ENCODE peak calls at places on chromosomes 4 and X, in eight cellular contexts. One of them, this sample, is unnamed.

GRCh38 chr4:76486588-76487276 is 51.7 kb downstream of the SHROOM3 start:
- DNase-seq in stimulated activated CD4-positive, alpha-beta T cell treated with anti-CD3 and anti-CD28 coated beads, TNF-alpha, amount 100 ng/mL, for 4 hours: no peak
- DNase-seq in NCI-H2171 treated with DMSO at 0.1 percent for 48 hours: no peak
- DNase-seq in neuronal stem cell: no peak
- DNase-seq in head of caudate nucleus: no peak
- DNase-seq in fibroblast of the conjunctiva: no peak
- DNase-seq in activated naive CD4-positive, alpha-beta T cell treated with anti-CD3 and anti-CD28 coated beads for 36 hours: no peak
- DNase-seq in iris pigment epithelial cell: no peak
- DNase-seq in this sample: no peak

GRCh38 chr4:98446499-98447375 is 185.6 kb downstream of the RAP1GDS1 start:
- DNase-seq in stimulated activated CD4-positive, alpha-beta T cell treated with anti-CD3 and anti-CD28 coated beads, TNF-alpha, amount 100 ng/mL, for 4 hours: peak
- DNase-seq in NCI-H2171 treated with DMSO at 0.1 percent for 48 hours: no peak
- DNase-seq in neuronal stem cell: no peak
- DNase-seq in head of caudate nucleus: no peak
- DNase-seq in fibroblast of the conjunctiva: peak
- DNase-seq in activated naive CD4-positive, alpha-beta T cell treated with anti-CD3 and anti-CD28 coated beads for 36 hours: peak
- DNase-seq in iris pigment epithelial cell: peak
- DNase-seq in this sample: peak

GRCh38 chr4:12703076-12703475 is 781.1 kb downstream of the RAB28 start:
- DNase-seq in stimulated activated CD4-positive, alpha-beta T cell treated with anti-CD3 and anti-CD28 coated beads, TNF-alpha, amount 100 ng/mL, for 4 hours: no peak
- DNase-seq in NCI-H2171 treated with DMSO at 0.1 percent for 48 hours: no peak
- DNase-seq in neuronal stem cell: no peak
- DNase-seq in head of caudate nucleus: no peak
- DNase-seq in fibroblast of the conjunctiva: no peak
- DNase-seq in activated naive CD4-positive, alpha-beta T cell treated with anti-CD3 and anti-CD28 coated beads for 36 hours: no peak
- DNase-seq in iris pigment epithelial cell: no peak
- DNase-seq in this sample: peak

GRCh38 chrX:16714504-16714903 is 2.0 kb upstream of the CTPS2 start:
- DNase-seq in stimulated activated CD4-positive, alpha-beta T cell treated with anti-CD3 and anti-CD28 coated beads, TNF-alpha, amount 100 ng/mL, for 4 hours: no peak
- DNase-seq in NCI-H2171 treated with DMSO at 0.1 percent for 48 hours: no peak
- DNase-seq in neuronal stem cell: no peak
- DNase-seq in head of caudate nucleus: no peak
- DNase-seq in fibroblast of the conjunctiva: no peak
- DNase-seq in activated naive CD4-positive, alpha-beta T cell treated with anti-CD3 and anti-CD28 coated beads for 36 hours: no peak
- DNase-seq in iris pigment epithelial cell: no peak
- DNase-seq in this sample: no peak

GRCh38 chr4:36872679-36873078 is 371.9 kb upstream of the NWD2 start:
- DNase-seq in stimulated activated CD4-positive, alpha-beta T cell treated with anti-CD3 and anti-CD28 coated beads, TNF-alpha, amount 100 ng/mL, for 4 hours: no peak
- DNase-seq in NCI-H2171 treated with DMSO at 0.1 percent for 48 hours: no peak
- DNase-seq in neuronal stem cell: no peak
- DNase-seq in head of caudate nucleus: no peak
- DNase-seq in fibroblast of the conjunctiva: no peak
- DNase-seq in activated naive CD4-positive, alpha-beta T cell treated with anti-CD3 and anti-CD28 coated beads for 36 hours: no peak
- DNase-seq in iris pigment epithelial cell: no peak
- DNase-seq in this sample: no peak

GRCh38 chrX:9606971-9607370 is 142.1 kb downstream of the TBL1X start:
- DNase-seq in stimulated activated CD4-positive, alpha-beta T cell treated with anti-CD3 and anti-CD28 coated beads, TNF-alpha, amount 100 ng/mL, for 4 hours: no peak
- DNase-seq in NCI-H2171 treated with DMSO at 0.1 percent for 48 hours: no peak
- DNase-seq in neuronal stem cell: no peak
- DNase-seq in head of caudate nucleus: no peak
- DNase-seq in fibroblast of the conjunctiva: no peak
- DNase-seq in activated naive CD4-positive, alpha-beta T cell treated with anti-CD3 and anti-CD28 coated beads for 36 hours: no peak
- DNase-seq in iris pigment epithelial cell: no peak
- DNase-seq in this sample: no peak

GRCh38 chr4:1285151-1285789 is 4.4 kb upstream of the MAEA start:
- DNase-seq in stimulated activated CD4-positive, alpha-beta T cell treated with anti-CD3 and anti-CD28 coated beads, TNF-alpha, amount 100 ng/mL, for 4 hours: no peak
- DNase-seq in NCI-H2171 treated with DMSO at 0.1 percent for 48 hours: no peak
- DNase-seq in neuronal stem cell: no peak
- DNase-seq in head of caudate nucleus: no peak
- DNase-seq in fibroblast of the conjunctiva: no peak
- DNase-seq in activated naive CD4-positive, alpha-beta T cell treated with anti-CD3 and anti-CD28 coated beads for 36 hours: no peak
- DNase-seq in iris pigment epithelial cell: no peak
- DNase-seq in this sample: no peak

GRCh38 chr4:43224591-43224990 is 332.1 kb downstream of the GRXCR1 start:
- DNase-seq in stimulated activated CD4-positive, alpha-beta T cell treated with anti-CD3 and anti-CD28 coated beads, TNF-alpha, amount 100 ng/mL, for 4 hours: no peak
- DNase-seq in NCI-H2171 treated with DMSO at 0.1 percent for 48 hours: no peak
- DNase-seq in neuronal stem cell: no peak
- DNase-seq in head of caudate nucleus: no peak
- DNase-seq in fibroblast of the conjunctiva: no peak
- DNase-seq in activated naive CD4-positive, alpha-beta T cell treated with anti-CD3 and anti-CD28 coated beads for 36 hours: no peak
- DNase-seq in iris pigment epithelial cell: no peak
- DNase-seq in this sample: no peak

GRCh38 chrX:103442536-103442901 is 66.2 kb downstream of the BEX3 start:
- DNase-seq in stimulated activated CD4-positive, alpha-beta T cell treated with anti-CD3 and anti-CD28 coated beads, TNF-alpha, amount 100 ng/mL, for 4 hours: no peak
- DNase-seq in NCI-H2171 treated with DMSO at 0.1 percent for 48 hours: no peak
- DNase-seq in neuronal stem cell: no peak
- DNase-seq in head of caudate nucleus: no peak
- DNase-seq in fibroblast of the conjunctiva: peak
- DNase-seq in activated naive CD4-positive, alpha-beta T cell treated with anti-CD3 and anti-CD28 coated beads for 36 hours: no peak
- DNase-seq in iris pigment epithelial cell: peak
- DNase-seq in this sample: peak

GRCh38 chr4:41069838-41070237 is 144.5 kb downstream of the APBB2 start:
- DNase-seq in stimulated activated CD4-positive, alpha-beta T cell treated with anti-CD3 and anti-CD28 coated beads, TNF-alpha, amount 100 ng/mL, for 4 hours: no peak
- DNase-seq in NCI-H2171 treated with DMSO at 0.1 percent for 48 hours: peak
- DNase-seq in neuronal stem cell: no peak
- DNase-seq in head of caudate nucleus: no peak
- DNase-seq in fibroblast of the conjunctiva: no peak
- DNase-seq in activated naive CD4-positive, alpha-beta T cell treated with anti-CD3 and anti-CD28 coated beads for 36 hours: no peak
- DNase-seq in iris pigment epithelial cell: no peak
- DNase-seq in this sample: no peak

GRCh38 chr4:154049457-154050181 is 260.7 kb upstream of the SFRP2 start:
- DNase-seq in stimulated activated CD4-positive, alpha-beta T cell treated with anti-CD3 and anti-CD28 coated beads, TNF-alpha, amount 100 ng/mL, for 4 hours: no peak
- DNase-seq in NCI-H2171 treated with DMSO at 0.1 percent for 48 hours: no peak
- DNase-seq in neuronal stem cell: no peak
- DNase-seq in head of caudate nucleus: no peak
- DNase-seq in fibroblast of the conjunctiva: peak
- DNase-seq in activated naive CD4-positive, alpha-beta T cell treated with anti-CD3 and anti-CD28 coated beads for 36 hours: peak
- DNase-seq in iris pigment epithelial cell: peak
- DNase-seq in this sample: peak

GRCh38 chr4:2570551-2571222 is 34.2 kb downstream of the FAM193A start:
- DNase-seq in stimulated activated CD4-positive, alpha-beta T cell treated with anti-CD3 and anti-CD28 coated beads, TNF-alpha, amount 100 ng/mL, for 4 hours: peak
- DNase-seq in NCI-H2171 treated with DMSO at 0.1 percent for 48 hours: no peak
- DNase-seq in neuronal stem cell: no peak
- DNase-seq in head of caudate nucleus: no peak
- DNase-seq in fibroblast of the conjunctiva: no peak
- DNase-seq in activated naive CD4-positive, alpha-beta T cell treated with anti-CD3 and anti-CD28 coated beads for 36 hours: peak
- DNase-seq in iris pigment epithelial cell: no peak
- DNase-seq in this sample: no peak

GRCh38 chr4:2006956-2007653 is 1.7 kb downstream of the NELFA start:
- DNase-seq in stimulated activated CD4-positive, alpha-beta T cell treated with anti-CD3 and anti-CD28 coated beads, TNF-alpha, amount 100 ng/mL, for 4 hours: no peak
- DNase-seq in NCI-H2171 treated with DMSO at 0.1 percent for 48 hours: no peak
- DNase-seq in neuronal stem cell: no peak
- DNase-seq in head of caudate nucleus: no peak
- DNase-seq in fibroblast of the conjunctiva: no peak
- DNase-seq in activated naive CD4-positive, alpha-beta T cell treated with anti-CD3 and anti-CD28 coated beads for 36 hours: no peak
- DNase-seq in iris pigment epithelial cell: no peak
- DNase-seq in this sample: no peak

GRCh38 chr4:111326450-111326849 is 703.6 kb upstream of the PITX2 start:
- DNase-seq in stimulated activated CD4-positive, alpha-beta T cell treated with anti-CD3 and anti-CD28 coated beads, TNF-alpha, amount 100 ng/mL, for 4 hours: no peak
- DNase-seq in NCI-H2171 treated with DMSO at 0.1 percent for 48 hours: no peak
- DNase-seq in neuronal stem cell: no peak
- DNase-seq in head of caudate nucleus: no peak
- DNase-seq in fibroblast of the conjunctiva: no peak
- DNase-seq in activated naive CD4-positive, alpha-beta T cell treated with anti-CD3 and anti-CD28 coated beads for 36 hours: no peak
- DNase-seq in iris pigment epithelial cell: no peak
- DNase-seq in this sample: no peak

GRCh38 chr4:182142146-182143085 is 100.8 kb upstream of the TENM3 start:
- DNase-seq in stimulated activated CD4-positive, alpha-beta T cell treated with anti-CD3 and anti-CD28 coated beads, TNF-alpha, amount 100 ng/mL, for 4 hours: no peak
- DNase-seq in NCI-H2171 treated with DMSO at 0.1 percent for 48 hours: no peak
- DNase-seq in neuronal stem cell: peak
- DNase-seq in head of caudate nucleus: no peak
- DNase-seq in fibroblast of the conjunctiva: peak
- DNase-seq in activated naive CD4-positive, alpha-beta T cell treated with anti-CD3 and anti-CD28 coated beads for 36 hours: no peak
- DNase-seq in iris pigment epithelial cell: peak
- DNase-seq in this sample: peak

GRCh38 chr4:37770016-37770415 is 56.5 kb upstream of the PGM2 start:
- DNase-seq in stimulated activated CD4-positive, alpha-beta T cell treated with anti-CD3 and anti-CD28 coated beads, TNF-alpha, amount 100 ng/mL, for 4 hours: no peak
- DNase-seq in NCI-H2171 treated with DMSO at 0.1 percent for 48 hours: no peak
- DNase-seq in neuronal stem cell: no peak
- DNase-seq in head of caudate nucleus: no peak
- DNase-seq in fibroblast of the conjunctiva: no peak
- DNase-seq in activated naive CD4-positive, alpha-beta T cell treated with anti-CD3 and anti-CD28 coated beads for 36 hours: no peak
- DNase-seq in iris pigment epithelial cell: peak
- DNase-seq in this sample: no peak

GRCh38 chrX:17192111-17192510 is 182.9 kb upstream of the NHS start:
- DNase-seq in stimulated activated CD4-positive, alpha-beta T cell treated with anti-CD3 and anti-CD28 coated beads, TNF-alpha, amount 100 ng/mL, for 4 hours: no peak
- DNase-seq in NCI-H2171 treated with DMSO at 0.1 percent for 48 hours: peak
- DNase-seq in neuronal stem cell: no peak
- DNase-seq in head of caudate nucleus: no peak
- DNase-seq in fibroblast of the conjunctiva: no peak
- DNase-seq in activated naive CD4-positive, alpha-beta T cell treated with anti-CD3 and anti-CD28 coated beads for 36 hours: no peak
- DNase-seq in iris pigment epithelial cell: peak
- DNase-seq in this sample: peak

GRCh38 chr4:7397206-7398103 is 37.3 kb downstream of the PSAPL1 start:
- DNase-seq in stimulated activated CD4-positive, alpha-beta T cell treated with anti-CD3 and anti-CD28 coated beads, TNF-alpha, amount 100 ng/mL, for 4 hours: no peak
- DNase-seq in NCI-H2171 treated with DMSO at 0.1 percent for 48 hours: no peak
- DNase-seq in neuronal stem cell: no peak
- DNase-seq in head of caudate nucleus: peak
- DNase-seq in fibroblast of the conjunctiva: no peak
- DNase-seq in activated naive CD4-positive, alpha-beta T cell treated with anti-CD3 and anti-CD28 coated beads for 36 hours: no peak
- DNase-seq in iris pigment epithelial cell: peak
- DNase-seq in this sample: peak

GRCh38 chr4:26861434-26862186 is 969 bp downstream of the STIM2 start:
- DNase-seq in stimulated activated CD4-positive, alpha-beta T cell treated with anti-CD3 and anti-CD28 coated beads, TNF-alpha, amount 100 ng/mL, for 4 hours: peak
- DNase-seq in NCI-H2171 treated with DMSO at 0.1 percent for 48 hours: peak
- DNase-seq in neuronal stem cell: peak
- DNase-seq in head of caudate nucleus: peak
- DNase-seq in fibroblast of the conjunctiva: peak
- DNase-seq in activated naive CD4-positive, alpha-beta T cell treated with anti-CD3 and anti-CD28 coated beads for 36 hours: peak
- DNase-seq in iris pigment epithelial cell: peak
- DNase-seq in this sample: peak

GRCh38 chr4:109414938-109415337 is 18.7 kb upstream of the SEC24B start:
- DNase-seq in stimulated activated CD4-positive, alpha-beta T cell treated with anti-CD3 and anti-CD28 coated beads, TNF-alpha, amount 100 ng/mL, for 4 hours: no peak
- DNase-seq in NCI-H2171 treated with DMSO at 0.1 percent for 48 hours: no peak
- DNase-seq in neuronal stem cell: no peak
- DNase-seq in head of caudate nucleus: no peak
- DNase-seq in fibroblast of the conjunctiva: no peak
- DNase-seq in activated naive CD4-positive, alpha-beta T cell treated with anti-CD3 and anti-CD28 coated beads for 36 hours: no peak
- DNase-seq in iris pigment epithelial cell: peak
- DNase-seq in this sample: no peak

GRCh38 chr4:124980276-124980752 is 267.8 kb upstream of the ANKRD50 start:
- DNase-seq in stimulated activated CD4-positive, alpha-beta T cell treated with anti-CD3 and anti-CD28 coated beads, TNF-alpha, amount 100 ng/mL, for 4 hours: no peak
- DNase-seq in NCI-H2171 treated with DMSO at 0.1 percent for 48 hours: no peak
- DNase-seq in neuronal stem cell: no peak
- DNase-seq in head of caudate nucleus: no peak
- DNase-seq in fibroblast of the conjunctiva: no peak
- DNase-seq in activated naive CD4-positive, alpha-beta T cell treated with anti-CD3 and anti-CD28 coated beads for 36 hours: no peak
- DNase-seq in iris pigment epithelial cell: peak
- DNase-seq in this sample: peak

GRCh38 chr4:135281230-135281629 is 1079.6 kb upstream of the PABPC4L start:
- DNase-seq in stimulated activated CD4-positive, alpha-beta T cell treated with anti-CD3 and anti-CD28 coated beads, TNF-alpha, amount 100 ng/mL, for 4 hours: no peak
- DNase-seq in NCI-H2171 treated with DMSO at 0.1 percent for 48 hours: no peak
- DNase-seq in neuronal stem cell: no peak
- DNase-seq in head of caudate nucleus: no peak
- DNase-seq in fibroblast of the conjunctiva: no peak
- DNase-seq in activated naive CD4-positive, alpha-beta T cell treated with anti-CD3 and anti-CD28 coated beads for 36 hours: no peak
- DNase-seq in iris pigment epithelial cell: no peak
- DNase-seq in this sample: no peak

GRCh38 chrX:75226280-75226679 is 47.6 kb upstream of the UPRT start:
- DNase-seq in stimulated activated CD4-positive, alpha-beta T cell treated with anti-CD3 and anti-CD28 coated beads, TNF-alpha, amount 100 ng/mL, for 4 hours: no peak
- DNase-seq in NCI-H2171 treated with DMSO at 0.1 percent for 48 hours: no peak
- DNase-seq in neuronal stem cell: no peak
- DNase-seq in head of caudate nucleus: no peak
- DNase-seq in fibroblast of the conjunctiva: no peak
- DNase-seq in activated naive CD4-positive, alpha-beta T cell treated with anti-CD3 and anti-CD28 coated beads for 36 hours: no peak
- DNase-seq in iris pigment epithelial cell: no peak
- DNase-seq in this sample: no peak

GRCh38 chr4:7761720-7762119 is 177.9 kb downstream of the AFAP1 start:
- DNase-seq in stimulated activated CD4-positive, alpha-beta T cell treated with anti-CD3 and anti-CD28 coated beads, TNF-alpha, amount 100 ng/mL, for 4 hours: peak
- DNase-seq in NCI-H2171 treated with DMSO at 0.1 percent for 48 hours: no peak
- DNase-seq in neuronal stem cell: peak
- DNase-seq in head of caudate nucleus: peak
- DNase-seq in fibroblast of the conjunctiva: peak
- DNase-seq in activated naive CD4-positive, alpha-beta T cell treated with anti-CD3 and anti-CD28 coated beads for 36 hours: peak
- DNase-seq in iris pigment epithelial cell: peak
- DNase-seq in this sample: peak

GRCh38 chrX:56812515-56813105 is 83.6 kb downstream of the NBDY start:
- DNase-seq in stimulated activated CD4-positive, alpha-beta T cell treated with anti-CD3 and anti-CD28 coated beads, TNF-alpha, amount 100 ng/mL, for 4 hours: no peak
- DNase-seq in NCI-H2171 treated with DMSO at 0.1 percent for 48 hours: no peak
- DNase-seq in neuronal stem cell: no peak
- DNase-seq in head of caudate nucleus: no peak
- DNase-seq in fibroblast of the conjunctiva: no peak
- DNase-seq in activated naive CD4-positive, alpha-beta T cell treated with anti-CD3 and anti-CD28 coated beads for 36 hours: peak
- DNase-seq in iris pigment epithelial cell: no peak
- DNase-seq in this sample: peak

GRCh38 chr4:52588771-52589591 is 70.1 kb downstream of the USP46 start:
- DNase-seq in stimulated activated CD4-positive, alpha-beta T cell treated with anti-CD3 and anti-CD28 coated beads, TNF-alpha, amount 100 ng/mL, for 4 hours: peak
- DNase-seq in NCI-H2171 treated with DMSO at 0.1 percent for 48 hours: no peak
- DNase-seq in neuronal stem cell: no peak
- DNase-seq in head of caudate nucleus: no peak
- DNase-seq in fibroblast of the conjunctiva: no peak
- DNase-seq in activated naive CD4-positive, alpha-beta T cell treated with anti-CD3 and anti-CD28 coated beads for 36 hours: peak
- DNase-seq in iris pigment epithelial cell: peak
- DNase-seq in this sample: peak

GRCh38 chr4:83189631-83190136 is 75.2 kb upstream of the PLAC8 start:
- DNase-seq in stimulated activated CD4-positive, alpha-beta T cell treated with anti-CD3 and anti-CD28 coated beads, TNF-alpha, amount 100 ng/mL, for 4 hours: no peak
- DNase-seq in NCI-H2171 treated with DMSO at 0.1 percent for 48 hours: no peak
- DNase-seq in neuronal stem cell: peak
- DNase-seq in head of caudate nucleus: no peak
- DNase-seq in fibroblast of the conjunctiva: no peak
- DNase-seq in activated naive CD4-positive, alpha-beta T cell treated with anti-CD3 and anti-CD28 coated beads for 36 hours: no peak
- DNase-seq in iris pigment epithelial cell: no peak
- DNase-seq in this sample: peak

GRCh38 chr4:109215511-109215910 is 86.9 kb downstream of the COL25A1 start:
- DNase-seq in stimulated activated CD4-positive, alpha-beta T cell treated with anti-CD3 and anti-CD28 coated beads, TNF-alpha, amount 100 ng/mL, for 4 hours: no peak
- DNase-seq in NCI-H2171 treated with DMSO at 0.1 percent for 48 hours: no peak
- DNase-seq in neuronal stem cell: no peak
- DNase-seq in head of caudate nucleus: no peak
- DNase-seq in fibroblast of the conjunctiva: no peak
- DNase-seq in activated naive CD4-positive, alpha-beta T cell treated with anti-CD3 and anti-CD28 coated beads for 36 hours: no peak
- DNase-seq in iris pigment epithelial cell: no peak
- DNase-seq in this sample: no peak

GRCh38 chrX:11331788-11332187 is 38.6 kb downstream of the AMELX start:
- DNase-seq in stimulated activated CD4-positive, alpha-beta T cell treated with anti-CD3 and anti-CD28 coated beads, TNF-alpha, amount 100 ng/mL, for 4 hours: no peak
- DNase-seq in NCI-H2171 treated with DMSO at 0.1 percent for 48 hours: no peak
- DNase-seq in neuronal stem cell: no peak
- DNase-seq in head of caudate nucleus: no peak
- DNase-seq in fibroblast of the conjunctiva: no peak
- DNase-seq in activated naive CD4-positive, alpha-beta T cell treated with anti-CD3 and anti-CD28 coated beads for 36 hours: no peak
- DNase-seq in iris pigment epithelial cell: no peak
- DNase-seq in this sample: no peak

GRCh38 chr4:105241456-105241855 is 94.8 kb downstream of the TET2 start:
- DNase-seq in stimulated activated CD4-positive, alpha-beta T cell treated with anti-CD3 and anti-CD28 coated beads, TNF-alpha, amount 100 ng/mL, for 4 hours: no peak
- DNase-seq in NCI-H2171 treated with DMSO at 0.1 percent for 48 hours: no peak
- DNase-seq in neuronal stem cell: no peak
- DNase-seq in head of caudate nucleus: peak
- DNase-seq in fibroblast of the conjunctiva: no peak
- DNase-seq in activated naive CD4-positive, alpha-beta T cell treated with anti-CD3 and anti-CD28 coated beads for 36 hours: no peak
- DNase-seq in iris pigment epithelial cell: no peak
- DNase-seq in this sample: no peak

GRCh38 chrX:41384041-41384705 is 50.2 kb downstream of the DDX3X start:
- DNase-seq in stimulated activated CD4-positive, alpha-beta T cell treated with anti-CD3 and anti-CD28 coated beads, TNF-alpha, amount 100 ng/mL, for 4 hours: peak
- DNase-seq in NCI-H2171 treated with DMSO at 0.1 percent for 48 hours: peak
- DNase-seq in neuronal stem cell: no peak
- DNase-seq in head of caudate nucleus: peak
- DNase-seq in fibroblast of the conjunctiva: peak
- DNase-seq in activated naive CD4-positive, alpha-beta T cell treated with anti-CD3 and anti-CD28 coated beads for 36 hours: peak
- DNase-seq in iris pigment epithelial cell: peak
- DNase-seq in this sample: peak

GRCh38 chr4:56130609-56131150 is 181.9 kb downstream of the CEP135 start:
- DNase-seq in stimulated activated CD4-positive, alpha-beta T cell treated with anti-CD3 and anti-CD28 coated beads, TNF-alpha, amount 100 ng/mL, for 4 hours: no peak
- DNase-seq in NCI-H2171 treated with DMSO at 0.1 percent for 48 hours: no peak
- DNase-seq in neuronal stem cell: no peak
- DNase-seq in head of caudate nucleus: no peak
- DNase-seq in fibroblast of the conjunctiva: no peak
- DNase-seq in activated naive CD4-positive, alpha-beta T cell treated with anti-CD3 and anti-CD28 coated beads for 36 hours: no peak
- DNase-seq in iris pigment epithelial cell: no peak
- DNase-seq in this sample: peak

GRCh38 chr4:154001187-154001586 is 212.3 kb upstream of the SFRP2 start:
- DNase-seq in stimulated activated CD4-positive, alpha-beta T cell treated with anti-CD3 and anti-CD28 coated beads, TNF-alpha, amount 100 ng/mL, for 4 hours: no peak
- DNase-seq in NCI-H2171 treated with DMSO at 0.1 percent for 48 hours: no peak
- DNase-seq in neuronal stem cell: no peak
- DNase-seq in head of caudate nucleus: no peak
- DNase-seq in fibroblast of the conjunctiva: no peak
- DNase-seq in activated naive CD4-positive, alpha-beta T cell treated with anti-CD3 and anti-CD28 coated beads for 36 hours: no peak
- DNase-seq in iris pigment epithelial cell: no peak
- DNase-seq in this sample: no peak

GRCh38 chrX:52574416-52575275 is 57.8 kb upstream of the XAGE1B start:
- DNase-seq in stimulated activated CD4-positive, alpha-beta T cell treated with anti-CD3 and anti-CD28 coated beads, TNF-alpha, amount 100 ng/mL, for 4 hours: no peak
- DNase-seq in NCI-H2171 treated with DMSO at 0.1 percent for 48 hours: peak
- DNase-seq in neuronal stem cell: peak
- DNase-seq in head of caudate nucleus: peak
- DNase-seq in fibroblast of the conjunctiva: peak
- DNase-seq in activated naive CD4-positive, alpha-beta T cell treated with anti-CD3 and anti-CD28 coated beads for 36 hours: peak
- DNase-seq in iris pigment epithelial cell: peak
- DNase-seq in this sample: peak